ENCODE peak calls at places on chromosomes 7 and 10, in four cellular contexts. S is NCI-H2171; N is stimulated activated CD4-positive, alpha-beta T cell treated with anti-CD3 and anti-CD28 coated beads, Interleukin-15, amount 100 ng/mL, for 24 hours; O is activated CD4-positive, alpha-beta T cell treated with anti-CD3 and anti-CD28 coated beads, Interleukin-2, amount 10 ng/mL, durations not matched to agents 7 days and 5 days. M is an unnamed sample.

GRCh38 chr10:124027306-124028050 is 65.9 kb downstream of the CHST15 start:
- DNase-seq in S (no peak), N (no peak), O (no peak), M (no peak)

GRCh38 chr10:133294189-133294588 is 14.5 kb downstream of the TUBGCP2 start:
- DNase-seq in N (no peak), O (no peak), S (no peak), M (no peak)

GRCh38 chr7:103795787-103796186 is 193.7 kb downstream of the RELN start:
- DNase-seq in N (no peak), O (no peak), S (no peak), M (no peak)

GRCh38 chr7:101681170-101682007 is 52.3 kb upstream of the MYL10 start:
- DNase-seq in S (no peak), O (no peak), N (no peak), M (peak)

GRCh38 chr10:8069108-8069507 is 14.6 kb downstream of the GATA3 start:
- DNase-seq in O (no peak), S (no peak), N (no peak), M (no peak)

GRCh38 chr10:7293378-7293920 is 117.4 kb downstream of the SFMBT2 start:
- DNase-seq in O (no peak), S (no peak), N (no peak), M (no peak)

GRCh38 chr10:7260412-7260900 is 150.4 kb downstream of the SFMBT2 start:
- DNase-seq in O (no peak), S (no peak), N (no peak), M (no peak)

GRCh38 chr7:99653754-99654153 is 26.0 kb downstream of the CYP3A5 start:
- DNase-seq in O (no peak), N (no peak), S (no peak), M (no peak)

GRCh38 chr10:125003901-125004467 is 62.1 kb downstream of the ZRANB1 start:
- DNase-seq in N (no peak), S (no peak), O (no peak), M (peak)

GRCh38 chr7:74027683-74028320 is at the start of gene ELN:
- DNase-seq in N (no peak), O (no peak), S (no peak), M (no peak)

GRCh38 chr7:51009716-51010496 is 227.2 kb upstream of the GRB10 start:
- DNase-seq in S (no peak), O (no peak), N (no peak), M (peak)

GRCh38 chr7:109101332-109101731 is 531.7 kb downstream of the DNAJB9 start:
- DNase-seq in O (no peak), S (no peak), N (no peak), M (no peak)

GRCh38 chr10:94279835-94280709 is 82.7 kb downstream of the NOC3L start:
- DNase-seq in O (peak), N (peak), S (no peak), M (no peak)

GRCh38 chr10:14383266-14383665 is 52.5 kb upstream of the FRMD4A start:
- DNase-seq in N (no peak), O (no peak), S (no peak), M (no peak)

GRCh38 chr10:124665980-124666379 is 78.2 kb downstream of the FAM53B start:
- DNase-seq in S (no peak), N (no peak), O (no peak), M (no peak)

GRCh38 chr10:4527281-4527960 is 298.6 kb upstream of the AKR1E2 start:
- DNase-seq in N (no peak), O (no peak), S (no peak), M (no peak)

GRCh38 chr10:120011359-120012132 is 119.0 kb downstream of the SEC23IP start:
- DNase-seq in O (no peak), S (no peak), N (peak), M (no peak)

GRCh38 chr7:44891372-44891771 is 6.0 kb upstream of the PURB start:
- DNase-seq in S (no peak), N (peak), O (peak), M (peak)

GRCh38 chr7:91719008-91719407 is 161.5 kb downstream of the MTERF1 start:
- DNase-seq in O (no peak), N (no peak), S (no peak), M (no peak)

GRCh38 chr10:4059471-4060138 is 274.6 kb upstream of the KLF6 start:
- DNase-seq in N (no peak), O (peak), S (no peak), M (no peak)

GRCh38 chr10:71461917-71462641 is 65.4 kb downstream of the CDH23 start:
- DNase-seq in O (no peak), N (no peak), S (no peak), M (no peak)